ENCODE peak calls at places on chromosomes 4 and X, in nine cellular contexts. One of them, this sample, is unnamed.

GRCh38 chr4:32684160-32684559 is 1964.0 kb downstream of the PCDH7 start:
- DNase-seq in AG04450: no peak
- DNase-seq in neural progenitor cell: no peak
- DNase-seq in HTR-8/SVneo: no peak
- DNase-seq in G401: no peak
- DNase-seq in lower lobe of right lung: no peak
- DNase-seq in posterior vena cava: no peak
- DNase-seq in T follicular helper cell: no peak
- DNase-seq in cardiac fibroblast: no peak
- DNase-seq in this sample: peak

GRCh38 chrX:118116308-118117068 is at the start of gene KLHL13:
- DNase-seq in AG04450: no peak
- DNase-seq in neural progenitor cell: peak
- DNase-seq in HTR-8/SVneo: peak
- DNase-seq in G401: peak
- DNase-seq in lower lobe of right lung: peak
- DNase-seq in posterior vena cava: peak
- DNase-seq in T follicular helper cell: no peak
- DNase-seq in cardiac fibroblast: peak
- DNase-seq in this sample: peak

GRCh38 chrX:50161143-50161542 is 39.7 kb downstream of the AKAP4 start:
- DNase-seq in AG04450: no peak
- DNase-seq in neural progenitor cell: no peak
- DNase-seq in HTR-8/SVneo: no peak
- DNase-seq in G401: no peak
- DNase-seq in lower lobe of right lung: no peak
- DNase-seq in posterior vena cava: no peak
- DNase-seq in T follicular helper cell: no peak
- DNase-seq in cardiac fibroblast: peak
- DNase-seq in this sample: no peak

GRCh38 chrX:114976321-114976720 is 41.1 kb downstream of the IL13RA2 start:
- DNase-seq in AG04450: no peak
- DNase-seq in neural progenitor cell: no peak
- DNase-seq in HTR-8/SVneo: no peak
- DNase-seq in G401: no peak
- DNase-seq in lower lobe of right lung: no peak
- DNase-seq in posterior vena cava: no peak
- DNase-seq in T follicular helper cell: no peak
- DNase-seq in cardiac fibroblast: peak
- DNase-seq in this sample: no peak

GRCh38 chr4:169611157-169611556 is 1.2 kb downstream of the NEK1 start:
- DNase-seq in AG04450: no peak
- DNase-seq in neural progenitor cell: no peak
- DNase-seq in HTR-8/SVneo: no peak
- DNase-seq in G401: peak
- DNase-seq in lower lobe of right lung: no peak
- DNase-seq in posterior vena cava: no peak
- DNase-seq in T follicular helper cell: no peak
- DNase-seq in cardiac fibroblast: no peak
- DNase-seq in this sample: no peak

GRCh38 chr4:83852085-83852451 is 316.2 kb downstream of the GPAT3 start:
- DNase-seq in AG04450: peak
- DNase-seq in neural progenitor cell: no peak
- DNase-seq in HTR-8/SVneo: no peak
- DNase-seq in G401: no peak
- DNase-seq in lower lobe of right lung: no peak
- DNase-seq in posterior vena cava: no peak
- DNase-seq in T follicular helper cell: no peak
- DNase-seq in cardiac fibroblast: peak
- DNase-seq in this sample: no peak

GRCh38 chr4:73442275-73442674 is 6.3 kb downstream of the AFP start:
- DNase-seq in AG04450: no peak
- DNase-seq in neural progenitor cell: no peak
- DNase-seq in HTR-8/SVneo: no peak
- DNase-seq in G401: no peak
- DNase-seq in lower lobe of right lung: no peak
- DNase-seq in posterior vena cava: no peak
- DNase-seq in T follicular helper cell: no peak
- DNase-seq in cardiac fibroblast: no peak
- DNase-seq in this sample: no peak

GRCh38 chr4:20430555-20430954 is 178.8 kb downstream of the SLIT2 start:
- DNase-seq in AG04450: peak
- DNase-seq in neural progenitor cell: no peak
- DNase-seq in HTR-8/SVneo: no peak
- DNase-seq in G401: no peak
- DNase-seq in lower lobe of right lung: no peak
- DNase-seq in posterior vena cava: no peak
- DNase-seq in T follicular helper cell: no peak
- DNase-seq in cardiac fibroblast: peak
- DNase-seq in this sample: no peak

GRCh38 chr4:147453561-147454141 is 27.2 kb upstream of the EDNRA start:
- DNase-seq in AG04450: peak
- DNase-seq in neural progenitor cell: no peak
- DNase-seq in HTR-8/SVneo: no peak
- DNase-seq in G401: no peak
- DNase-seq in lower lobe of right lung: no peak
- DNase-seq in posterior vena cava: no peak
- DNase-seq in T follicular helper cell: no peak
- DNase-seq in cardiac fibroblast: peak
- DNase-seq in this sample: no peak

GRCh38 chr4:170014359-170015008 is 11.7 kb downstream of the MFAP3L start:
- DNase-seq in AG04450: no peak
- DNase-seq in neural progenitor cell: no peak
- DNase-seq in HTR-8/SVneo: no peak
- DNase-seq in G401: peak
- DNase-seq in lower lobe of right lung: no peak
- DNase-seq in posterior vena cava: no peak
- DNase-seq in T follicular helper cell: no peak
- DNase-seq in cardiac fibroblast: peak
- DNase-seq in this sample: no peak

GRCh38 chrX:136039485-136039884 is 54.2 kb downstream of the SLC9A6 start:
- DNase-seq in AG04450: no peak
- DNase-seq in neural progenitor cell: no peak
- DNase-seq in HTR-8/SVneo: no peak
- DNase-seq in G401: no peak
- DNase-seq in lower lobe of right lung: no peak
- DNase-seq in posterior vena cava: no peak
- DNase-seq in T follicular helper cell: no peak
- DNase-seq in cardiac fibroblast: no peak
- DNase-seq in this sample: no peak

GRCh38 chrX:18984381-18985185 is 669 bp upstream of the PHKA2 start:
- DNase-seq in AG04450: no peak
- DNase-seq in neural progenitor cell: peak
- DNase-seq in HTR-8/SVneo: peak
- DNase-seq in G401: peak
- DNase-seq in lower lobe of right lung: peak
- DNase-seq in posterior vena cava: peak
- DNase-seq in T follicular helper cell: peak
- DNase-seq in cardiac fibroblast: peak
- DNase-seq in this sample: no peak

GRCh38 chr4:963276-964225 is 9.8 kb downstream of the DGKQ start:
- DNase-seq in AG04450: no peak
- DNase-seq in neural progenitor cell: no peak
- DNase-seq in HTR-8/SVneo: no peak
- DNase-seq in G401: no peak
- DNase-seq in lower lobe of right lung: peak
- DNase-seq in posterior vena cava: no peak
- DNase-seq in T follicular helper cell: no peak
- DNase-seq in cardiac fibroblast: no peak
- DNase-seq in this sample: no peak

GRCh38 chr4:108149588-108150380 is 18.9 kb downstream of the LEF1 start:
- DNase-seq in AG04450: no peak
- DNase-seq in neural progenitor cell: no peak
- DNase-seq in HTR-8/SVneo: no peak
- DNase-seq in G401: no peak
- DNase-seq in lower lobe of right lung: no peak
- DNase-seq in posterior vena cava: no peak
- DNase-seq in T follicular helper cell: no peak
- DNase-seq in cardiac fibroblast: no peak
- DNase-seq in this sample: no peak

GRCh38 chr4:26248647-26249046 is 72.2 kb upstream of the RBPJ start:
- DNase-seq in AG04450: peak
- DNase-seq in neural progenitor cell: no peak
- DNase-seq in HTR-8/SVneo: no peak
- DNase-seq in G401: peak
- DNase-seq in lower lobe of right lung: no peak
- DNase-seq in posterior vena cava: no peak
- DNase-seq in T follicular helper cell: no peak
- DNase-seq in cardiac fibroblast: peak
- DNase-seq in this sample: no peak

GRCh38 chr4:88291003-88291402 is 6.6 kb upstream of the PPM1K start:
- DNase-seq in AG04450: no peak
- DNase-seq in neural progenitor cell: no peak
- DNase-seq in HTR-8/SVneo: no peak
- DNase-seq in G401: peak
- DNase-seq in lower lobe of right lung: no peak
- DNase-seq in posterior vena cava: no peak
- DNase-seq in T follicular helper cell: no peak
- DNase-seq in cardiac fibroblast: peak
- DNase-seq in this sample: no peak

GRCh38 chrX:44025611-44026010 is 52.4 kb upstream of the NDP start:
- DNase-seq in AG04450: no peak
- DNase-seq in neural progenitor cell: no peak
- DNase-seq in HTR-8/SVneo: no peak
- DNase-seq in G401: no peak
- DNase-seq in lower lobe of right lung: no peak
- DNase-seq in posterior vena cava: no peak
- DNase-seq in T follicular helper cell: no peak
- DNase-seq in cardiac fibroblast: peak
- DNase-seq in this sample: no peak

GRCh38 chr4:128483816-128484215 is 196.2 kb upstream of the PGRMC2 start:
- DNase-seq in AG04450: no peak
- DNase-seq in neural progenitor cell: no peak
- DNase-seq in HTR-8/SVneo: no peak
- DNase-seq in G401: no peak
- DNase-seq in lower lobe of right lung: no peak
- DNase-seq in posterior vena cava: no peak
- DNase-seq in T follicular helper cell: no peak
- DNase-seq in cardiac fibroblast: peak
- DNase-seq in this sample: no peak

GRCh38 chr4:81844717-81845116 is 373.0 kb upstream of the RASGEF1B start:
- DNase-seq in AG04450: no peak
- DNase-seq in neural progenitor cell: peak
- DNase-seq in HTR-8/SVneo: peak
- DNase-seq in G401: peak
- DNase-seq in lower lobe of right lung: peak
- DNase-seq in posterior vena cava: peak
- DNase-seq in T follicular helper cell: peak
- DNase-seq in cardiac fibroblast: peak
- DNase-seq in this sample: peak

GRCh38 chr4:52317981-52318380 is 266.9 kb downstream of the SPATA18 start:
- DNase-seq in AG04450: no peak
- DNase-seq in neural progenitor cell: no peak
- DNase-seq in HTR-8/SVneo: no peak
- DNase-seq in G401: no peak
- DNase-seq in lower lobe of right lung: no peak
- DNase-seq in posterior vena cava: no peak
- DNase-seq in T follicular helper cell: no peak
- DNase-seq in cardiac fibroblast: no peak
- DNase-seq in this sample: no peak

GRCh38 chr4:2691313-2691712 is 64.8 kb downstream of the TNIP2 start:
- DNase-seq in AG04450: no peak
- DNase-seq in neural progenitor cell: no peak
- DNase-seq in HTR-8/SVneo: no peak
- DNase-seq in G401: no peak
- DNase-seq in lower lobe of right lung: no peak
- DNase-seq in posterior vena cava: no peak
- DNase-seq in T follicular helper cell: no peak
- DNase-seq in cardiac fibroblast: no peak
- DNase-seq in this sample: no peak

This sample was measured in iPS DF 19.7.